ENCODE peak calls at places on chromosomes 6 and 20, in six cellular contexts. Z is ovary, X is breast epithelium, E is adrenal gland, G is gastrocnemius medialis, O is stomach. B is an unnamed sample.

GRCh38 chr6:168217880-168218537 is 101.6 kb downstream of the DACT2 start:
- DNase-seq in G (no peak), E (no peak), X (no peak), O (no peak), Z (no peak), B (peak; percentile 93)

GRCh38 chr6:135258970-135259369 is 77.9 kb downstream of the MYB start:
- DNase-seq in X (no peak), Z (no peak), G (no peak), E (no peak), O (no peak), B (no peak)

GRCh38 chr20:57167971-57168693 is 98.3 kb downstream of the BMP7 start:
- DNase-seq in X (no peak), O (no peak), G (no peak), E (no peak), Z (no peak), B (peak; percentile 94)

GRCh38 chr20:8018928-8019177 is 708 bp downstream of the TMX4 start:
- DNase-seq in X (no peak), O (no peak), G (no peak), Z (no peak), E (no peak), B (no peak)

GRCh38 chr6:168496932-168497331 is 55.9 kb downstream of the SMOC2 start:
- DNase-seq in G (no peak), X (no peak), E (no peak), O (no peak), Z (no peak), B (no peak)

GRCh38 chr6:28867078-28867414 is 56.7 kb downstream of the TRIM27 start:
- DNase-seq in E (no peak), X (no peak), O (no peak), Z (no peak), G (no peak), B (no peak)

GRCh38 chr6:16403831-16404230 is 165.4 kb downstream of the GMPR start:
- DNase-seq in E (no peak), G (no peak), Z (no peak), X (no peak), O (no peak), B (no peak)

GRCh38 chr6:125983246-125983945 is 2.9 kb upstream of the TRMT11 start:
- DNase-seq in Z (no peak), X (no peak), O (no peak), E (no peak), G (no peak), B (no peak)

GRCh38 chr6:163958646-163959045 is 544.1 kb downstream of the QKI start:
- DNase-seq in E (no peak), O (no peak), G (no peak), Z (no peak), X (no peak), B (no peak)

GRCh38 chr20:63894358-63895201 is at the start of gene DNAJC5:
- DNase-seq in O (peak; percentile 98), Z (peak; percentile 95), X (peak; percentile 94), E (peak; percentile 94), G (peak; percentile 91), B (peak; percentile 97)
- TF ChIP-seq POLR2A in O (no peak), Z (peak; percentile 17), X (no peak), E (peak; percentile 38), G (peak; percentile 82), B (peak; percentile 85)

DNA sequence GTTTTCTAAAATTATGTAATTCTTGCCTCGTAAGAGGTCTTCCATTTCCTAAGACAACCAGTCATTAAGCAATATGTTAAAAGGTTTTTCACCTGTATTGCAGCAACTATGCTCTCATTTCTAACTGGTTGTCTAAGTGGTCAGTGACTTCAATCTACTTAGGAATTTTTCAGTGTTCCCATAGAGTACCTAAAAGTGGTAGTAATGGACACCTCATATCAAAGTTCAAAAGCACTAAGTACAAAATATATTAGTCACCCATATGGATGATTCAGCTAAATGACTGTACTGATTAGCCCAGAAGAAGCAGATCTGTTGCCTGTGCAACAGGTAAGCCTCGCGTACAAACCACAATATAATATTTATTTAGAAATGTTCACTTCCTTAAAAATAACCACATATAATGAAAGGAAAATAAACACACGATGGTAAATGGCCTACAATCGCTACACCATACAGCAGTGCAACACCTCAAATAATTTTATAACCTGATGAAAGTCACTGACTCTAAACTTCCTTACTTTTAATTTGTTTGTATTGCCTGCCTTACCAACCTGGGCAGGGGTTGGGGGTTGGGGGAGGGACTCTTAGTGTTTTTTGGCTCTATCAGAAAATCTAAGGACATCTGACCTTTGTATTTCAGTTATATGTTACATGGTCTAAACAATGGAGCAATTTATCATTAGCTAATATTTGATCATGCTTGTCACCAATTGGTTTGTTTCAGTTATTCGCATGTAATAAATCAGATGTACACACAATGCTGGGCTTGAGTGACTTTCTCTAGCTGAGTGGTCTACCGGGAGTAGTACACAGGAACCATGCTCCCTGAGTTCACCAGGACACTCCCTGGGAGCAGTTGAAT is 105.9 kb downstream of the HIVEP2 start:
- DNase-seq in O (no peak), E (no peak), Z (no peak), X (no peak), G (no peak), B (no peak)
- H3K4me3 ChIP-seq in O (no peak overlapping the region), E (no peak overlapping the region), Z (no peak overlapping the region), X (no peak overlapping the region), G (no peak overlapping the region), B (no peak overlapping the region)

DNA sequence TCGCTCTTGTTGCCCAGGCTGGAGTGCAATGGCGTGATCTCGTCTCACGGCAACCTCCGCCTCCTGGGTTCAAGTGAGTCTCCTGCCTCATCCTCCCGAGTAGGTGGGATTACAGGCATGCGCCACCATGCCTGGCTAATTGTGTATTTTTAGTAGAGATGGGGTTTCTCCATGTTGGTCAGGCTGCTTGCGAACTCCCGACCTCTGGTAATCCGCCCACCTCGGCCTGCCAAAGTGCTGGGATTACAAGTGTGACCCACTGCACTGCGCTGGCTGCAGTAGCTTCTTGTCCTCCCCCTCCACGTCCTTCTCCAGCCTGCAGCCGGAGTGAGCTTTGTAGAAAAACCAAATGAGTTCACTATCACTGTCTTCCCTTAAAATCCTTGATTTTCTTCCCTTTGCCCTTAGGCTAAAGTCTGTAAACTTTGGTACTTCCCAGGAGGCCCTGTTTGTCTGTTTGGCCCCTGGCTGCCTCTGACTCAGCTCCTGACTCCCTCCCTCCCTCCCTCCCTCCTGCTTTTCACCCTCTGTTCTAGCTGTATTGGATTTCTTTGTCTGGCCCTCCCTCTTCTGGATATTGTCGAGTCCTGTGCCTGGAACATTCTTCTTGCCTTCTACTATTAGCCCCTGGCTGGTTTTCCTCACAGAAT is 12.9 kb downstream of the PARD6B start:
- DNase-seq in X (no peak), O (peak; percentile 68), Z (peak; percentile 79), E (peak; percentile 85), G (peak; percentile 86), B (peak; percentile 73)
- TF ChIP-seq POLR2A in X (no peak), O (no peak), Z (no peak), E (no peak), G (no peak), B (no peak)

DNA sequence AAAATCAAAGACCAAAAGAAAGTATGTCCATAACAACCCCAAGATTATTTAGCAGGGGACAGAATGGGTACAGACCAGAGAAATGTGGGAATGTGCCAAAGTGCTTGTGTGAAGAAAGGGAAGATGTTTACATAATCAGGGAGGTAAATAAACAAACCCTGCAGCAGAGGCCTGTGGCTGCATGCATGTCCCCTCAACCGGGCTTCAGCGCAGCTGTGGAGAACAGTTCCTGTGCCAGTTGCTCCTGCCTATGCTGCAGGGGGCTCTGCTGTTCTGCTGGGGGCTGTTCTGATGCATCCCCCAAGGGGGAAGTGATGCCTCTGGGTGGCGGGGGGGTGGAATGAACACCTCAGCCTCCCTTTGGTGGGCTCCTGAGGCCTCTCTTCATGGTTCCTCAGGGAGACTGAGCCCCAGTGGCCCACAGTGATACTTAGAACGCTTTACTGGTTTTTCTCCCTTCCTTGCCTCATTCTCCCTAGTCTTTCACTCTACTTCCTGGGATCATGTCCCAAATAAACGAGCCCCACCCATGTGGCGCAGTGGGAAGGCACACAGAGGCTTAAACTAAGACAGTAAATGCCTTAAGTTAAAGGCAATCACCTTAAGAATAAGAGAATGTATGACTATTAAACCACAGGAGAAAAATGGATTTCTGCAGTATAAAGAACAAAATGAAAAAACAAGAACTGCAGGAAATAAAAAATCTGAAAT is 23.0 kb downstream of the RAB23 start:
- DNase-seq in E (no peak), Z (no peak), O (no peak), X (no peak), G (no peak), B (peak; percentile 61)
- H3K4me3 ChIP-seq in E (no peak overlapping the region), Z (no peak overlapping the region), O (no peak overlapping the region), X (no peak overlapping the region), G (no peak overlapping the region), B (no peak overlapping the region)

DNA sequence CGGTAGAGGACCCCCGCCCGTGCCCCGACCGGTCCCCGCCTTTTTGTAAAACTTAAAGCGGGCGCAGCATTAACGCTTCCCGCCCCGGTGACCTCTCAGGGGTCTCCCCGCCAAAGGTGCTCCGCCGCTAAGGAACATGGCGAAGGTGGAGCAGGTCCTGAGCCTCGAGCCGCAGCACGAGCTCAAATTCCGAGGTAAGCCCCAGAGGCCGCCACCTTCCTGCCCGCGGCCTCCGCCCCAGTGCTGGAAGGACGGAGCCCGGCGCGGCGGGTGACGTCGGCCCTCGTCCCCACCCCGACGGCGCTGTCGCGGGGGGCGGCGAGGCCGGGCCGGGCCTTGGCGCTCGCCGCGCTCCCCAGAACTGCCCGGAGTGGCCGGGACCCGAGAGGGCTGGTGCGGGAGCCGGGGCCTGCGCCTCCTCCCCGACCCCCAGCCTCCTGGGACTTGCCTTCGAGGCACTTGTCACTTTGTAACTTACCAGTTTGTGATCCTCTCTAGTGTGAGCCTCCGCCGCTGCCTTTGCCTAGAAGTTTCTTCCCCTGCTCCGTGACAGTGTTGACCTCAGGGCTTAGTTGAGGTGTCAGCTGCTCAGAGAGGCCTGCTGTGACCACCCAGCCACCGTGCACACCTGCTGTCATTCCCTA is 417 bp downstream of the VAPB start:
- DNase-seq in Z (no peak), G (peak; percentile 4), E (peak; percentile 48), O (peak; percentile 42), X (no peak), B (peak; percentile 41)
- TF ChIP-seq POLR2A in Z (no peak), G (no peak), E (peak; percentile 16), O (no peak), X (no peak), B (no peak)